ENCODE peak calls at places on chromosomes 2 and 18, in five cellular contexts. Z is A549, I is HepG2, F is K562, G is H1. T is an unnamed sample. For H3K9me3, the result is how much of the 10 kb centered on the place peaks cover.

GRCh38 chr2:46876741-46877384 is 38.7 kb downstream of the MCFD2 start:
- DNase-seq in Z (peak), I (peak), F (peak), G (no peak), T (peak)

GRCh38 chr2:232477751-232478510 is 9.7 kb downstream of the ECEL1 start:
- DNase-seq in Z (no peak), I (no peak), F (no peak), G (no peak), T (no peak)

GRCh38 chr2:74559912-74560311 is 5.4 kb downstream of the DOK1 start:
- DNase-seq in Z (no peak), I (no peak), F (no peak), G (no peak), T (no peak)

GRCh38 chr2:8402222-8402621 is 279.6 kb upstream of the ID2 start:
- DNase-seq in Z (no peak), I (no peak), F (no peak), G (no peak), T (no peak)

GRCh38 chr18:61991201-61991600 is 98.4 kb upstream of the RNF152 start:
- DNase-seq in Z (no peak), I (no peak), F (no peak), G (no peak), T (peak)

GRCh38 chr2:187842978-187843847 is 289.0 kb upstream of the TFPI start:
- DNase-seq in Z (peak), I (peak), F (peak), G (no peak), T (peak)

GRCh38 chr2:137910641-137911040 is 53.6 kb upstream of the HNMT start:
- DNase-seq in Z (peak), I (peak), F (peak), G (no peak), T (peak)

GRCh38 chr2:28193552-28194383 is 198.9 kb upstream of the FOSL2 start:
- DNase-seq in Z (no peak), I (no peak), F (peak), G (no peak), T (peak)

GRCh38 chr18:46502444-46502843 is 154.6 kb downstream of the LOXHD1 start:
- DNase-seq in Z (no peak), I (no peak), F (peak), G (peak), T (no peak)

GRCh38 chr2:196241175-196241574 is 69.8 kb upstream of the STK17B start:
- DNase-seq in Z (no peak), I (no peak), F (no peak), G (no peak), T (no peak)

GRCh38 chr2:182606728-182607681 is 109.1 kb upstream of the DNAJC10 start:
- DNase-seq in Z (no peak), I (no peak), F (no peak), G (no peak), T (no peak)

GRCh38 chr2:239598011-239598731 is 197.4 kb upstream of the HDAC4 start:
- DNase-seq in Z (no peak), I (no peak), F (no peak), G (no peak), T (no peak)

GRCh38 chr2:101496279-101496678 is 21.4 kb upstream of the RFX8 start:
- DNase-seq in Z (no peak), I (no peak), F (no peak), G (no peak), T (no peak)

GRCh38 chr2:110991951-110992350 is 128.8 kb upstream of the BCL2L11 start:
- DNase-seq in Z (no peak), I (no peak), F (no peak), G (no peak), T (no peak)

GRCh38 chr18:21443776-21444464 is 156.6 kb downstream of the ESCO1 start:
- DNase-seq in Z (no peak), I (no peak), F (no peak), G (no peak), T (no peak)

GRCh38 chr2:53829252-53829651 is 30.5 kb downstream of the GPR75 start:
- DNase-seq in Z (no peak), I (peak), F (no peak), G (no peak), T (no peak)

GRCh38 chr2:74910245-74910644 is 48.2 kb upstream of the POLE4 start:
- DNase-seq in Z (no peak), I (no peak), F (no peak), G (no peak), T (no peak)

GRCh38 chr2:7269993-7270392 is 352.8 kb downstream of the RNF144A start:
- DNase-seq in Z (no peak), I (no peak), F (no peak), G (no peak), T (no peak)

GRCh38 chr2:39728941-39729351 is 50.1 kb downstream of the THUMPD2 start:
- DNase-seq in Z (peak), I (peak), F (peak), G (peak), T (peak)

GRCh38 chr2:71548589-71549485 is 95.5 kb downstream of the DYSF start:
- DNase-seq in Z (peak), I (peak), F (peak), G (peak), T (peak)

GRCh38 chr2:30204281-30204680 is 27.1 kb upstream of the LBH start:
- DNase-seq in Z (no peak), I (no peak), F (no peak), G (no peak), T (no peak)

GRCh38 chr2:18467727-18468363 is 92.6 kb downstream of the RDH14 start:
- DNase-seq in Z (no peak), I (no peak), F (no peak), G (no peak), T (no peak)
- H3K9me3 ChIP-seq in Z (under half), I (under half), F (under half), G (under half), T (under half)

GRCh38 chr18:77110936-77111335 is 21.6 kb downstream of the MBP start:
- DNase-seq in Z (no peak), I (no peak), F (no peak), G (peak), T (no peak)
- H3K27ac ChIP-seq in Z (peak), I (no peak), F (no peak), G (no peak), T (no peak)

GRCh38 chr2:85410584-85411404 is 628 bp upstream of the CAPG start:
- DNase-seq in Z (no peak), I (peak), F (no peak), G (no peak), T (no peak)
- TF ChIP-seq JUN in Z (no peak), I (no peak), F (no peak), G (no peak), T (no peak)

GRCh38 chr2:98665638-98666037 is 57.2 kb downstream of the UNC50 start:
- DNase-seq in Z (no peak), I (no peak), F (no peak), G (no peak), T (no peak)

GRCh38 chr2:98674233-98674964 is 56.5 kb downstream of the MGAT4A start:
- DNase-seq in Z (no peak), I (no peak), F (no peak), G (no peak), T (no peak)

GRCh38 chr2:98664323-98664722 is 55.9 kb downstream of the UNC50 start:
- DNase-seq in Z (no peak), I (no peak), F (no peak), G (no peak), T (no peak)

GRCh38 chr2:98669675-98670074 is 61.3 kb downstream of the MGAT4A start:
- DNase-seq in Z (peak), I (no peak), F (no peak), G (no peak), T (peak)
- H3K9me3 ChIP-seq in Z (under half), I (under half), F (under half), G (under half), T (under half)

GRCh38 chr2:121906170-121906569 is 150.7 kb downstream of the TSN start:
- DNase-seq in Z (no peak), I (no peak), F (no peak), G (no peak), T (no peak)

GRCh38 chr2:121905201-121905600 is 149.8 kb downstream of the TSN start:
- DNase-seq in Z (no peak), I (no peak), F (no peak), G (no peak), T (no peak)

GRCh38 chr2:121911036-121911435 is 155.6 kb downstream of the TSN start:
- DNase-seq in Z (no peak), I (no peak), F (no peak), G (no peak), T (no peak)

GRCh38 chr2:121910139-121910538 is 154.7 kb downstream of the TSN start:
- DNase-seq in Z (no peak), I (no peak), F (no peak), G (no peak), T (no peak)

DNA sequence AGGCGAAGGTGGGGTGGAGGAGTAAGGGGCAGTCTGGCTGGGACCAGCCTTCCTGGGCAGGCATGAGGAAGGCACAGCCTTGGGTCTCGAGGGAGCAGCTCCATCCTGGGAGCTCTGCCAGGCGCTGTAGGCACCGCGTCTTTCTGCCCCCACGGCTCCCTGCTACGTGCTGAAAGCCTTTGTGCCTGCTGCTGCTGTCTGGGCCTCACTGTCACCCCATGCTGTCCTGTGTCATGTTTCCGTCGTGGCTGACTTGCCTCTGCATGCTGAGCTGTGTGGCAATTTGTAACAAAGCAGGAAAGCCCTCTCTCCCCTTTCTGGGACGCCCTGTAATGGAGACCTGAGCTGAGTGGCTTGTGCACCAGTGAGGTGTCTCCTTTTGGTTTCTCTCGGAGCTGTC is 152.5 kb downstream of the TSN start:
- DNase-seq in Z (no peak), I (no peak), F (no peak), G (no peak), T (no peak)
- H3K27ac ChIP-seq in Z (no peak), I (no peak), F (no peak), G (no peak), T (no peak)

DNA sequence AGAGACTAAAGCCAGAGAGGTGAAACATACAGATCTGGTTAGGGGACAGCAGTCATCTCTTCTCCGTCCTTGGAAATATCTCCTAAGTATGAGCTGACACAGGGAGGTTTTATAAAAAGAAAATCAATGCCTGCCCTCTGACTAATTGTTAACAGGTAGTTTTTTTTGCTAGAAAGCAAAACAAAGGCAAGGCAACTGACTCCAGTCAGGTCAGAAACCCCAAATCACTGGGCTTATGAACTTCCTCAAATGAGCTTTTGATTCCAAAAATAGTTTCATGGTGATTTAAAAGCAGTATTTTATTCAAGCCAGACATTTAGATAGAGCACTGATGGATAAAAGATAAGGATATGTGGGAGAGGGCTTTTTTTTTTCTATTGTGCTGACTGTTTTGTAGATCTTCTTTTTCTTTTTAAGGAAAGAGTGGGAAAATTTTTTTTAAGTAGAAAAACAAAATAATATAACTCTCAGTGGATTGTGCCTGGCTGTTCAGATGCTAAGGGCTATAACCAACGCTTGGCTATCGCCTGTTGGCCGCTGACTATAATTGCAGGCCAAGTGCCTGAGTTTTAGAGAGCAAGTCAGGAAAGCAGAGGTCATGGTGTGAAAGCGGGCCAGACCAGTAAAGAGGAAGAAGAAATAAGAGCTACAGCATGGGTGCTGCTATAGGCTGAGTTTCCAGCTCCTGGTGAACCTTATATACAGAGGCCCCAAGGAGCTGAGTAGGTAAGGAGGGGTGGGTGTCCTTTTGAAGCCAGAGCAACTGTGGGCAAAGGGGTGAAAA is 44.9 kb downstream of the MRPL35 start:
- DNase-seq in Z (no peak), I (no peak), F (no peak), G (no peak), T (no peak)
- TF ChIP-seq JUN in Z (no peak), I (no peak), F (no peak), G (no peak), T (no peak)